ENCODE peak calls at places on chromosome 18, in six cellular contexts. O is body of pancreas, M is A549, N is right lobe of liver, V is GM12891, I is HCT116. W is an unnamed sample.

GRCh38 chr18:24219561-24220317 is 80.9 kb downstream of the CABYR start:
- DNase-seq in M (no peak), O (no peak), N (no peak), I (no peak), V (no peak), W (no peak)

GRCh38 chr18:26536032-26536431 is 12.3 kb downstream of the KCTD1 start:
- DNase-seq in I (no peak), O (no peak), N (no peak), M (no peak), V (no peak), W (no peak)

GRCh38 chr18:66990909-66991308 is 387.0 kb upstream of the CDH19 start:
- DNase-seq in N (no peak), V (no peak), M (no peak), I (no peak), O (no peak), W (no peak)

GRCh38 chr18:77374106-77374505 is 124.5 kb downstream of the GALR1 start:
- DNase-seq in V (no peak), M (no peak), N (no peak), O (no peak), I (no peak), W (no peak)

GRCh38 chr18:31819106-31819924 is 58.6 kb upstream of the SLC25A52 start:
- DNase-seq in I (peak; percentile 39), O (no peak), M (peak; percentile 2), N (no peak), V (no peak), W (no peak)

GRCh38 chr18:30988440-30988839 is 54.1 kb downstream of the DSC3 start:
- DNase-seq in N (no peak), O (no peak), M (no peak), V (no peak), I (no peak), W (no peak)

GRCh38 chr18:58505181-58505580 is 123.7 kb downstream of the ALPK2 start:
- DNase-seq in O (no peak), I (no peak), V (no peak), M (no peak), N (no peak), W (no peak)

GRCh38 chr18:9287037-9287436 is 47.5 kb upstream of the TWSG1 start:
- DNase-seq in M (no peak), N (no peak), O (no peak), I (no peak), V (no peak), W (no peak)

GRCh38 chr18:66317243-66318090 is 286.4 kb downstream of the CDH19 start:
- DNase-seq in O (no peak), M (no peak), I (no peak), V (no peak), N (no peak), W (no peak)

GRCh38 chr18:136433-136832 is 21.9 kb upstream of the USP14 start:
- DNase-seq in O (no peak), M (no peak), N (no peak), V (no peak), I (no peak), W (no peak)

GRCh38 chr18:24659837-24660720 is 199.6 kb downstream of the HRH4 start:
- DNase-seq in I (no peak), O (peak; percentile 14), N (no peak), M (no peak), V (peak; percentile 8), W (peak; percentile 53)

GRCh38 chr18:32072321-32072720 is 19.4 kb upstream of the RNF138 start:
- DNase-seq in N (no peak), M (peak; percentile 28), I (no peak), V (no peak), O (no peak), W (no peak)

GRCh38 chr18:77478619-77479018 is 229.0 kb downstream of the GALR1 start:
- DNase-seq in I (no peak), O (peak; percentile 22), V (no peak), N (no peak), M (no peak), W (peak; percentile 76)

GRCh38 chr18:13471971-13472628 is 253.5 kb downstream of the LDLRAD4 start:
- DNase-seq in N (peak; percentile 44), O (no peak), V (no peak), M (no peak), I (no peak), W (no peak)

GRCh38 chr18:39835303-39836030 is 2119.6 kb upstream of the PIK3C3 start:
- DNase-seq in M (no peak), V (no peak), I (no peak), O (no peak), N (no peak), W (no peak)

GRCh38 chr18:3620146-3621119 is 170.5 kb downstream of the TGIF1 start:
- DNase-seq in O (no peak), N (peak; percentile 36), I (no peak), M (no peak), V (no peak), W (no peak)

GRCh38 chr18:3262234-3263171 is 570 bp downstream of the MYL12B start:
- DNase-seq in N (peak; percentile 62), O (no peak), M (no peak), V (no peak), I (no peak), W (no peak)

GRCh38 chr18:46868171-46868921 is 49.0 kb downstream of the PIAS2 start:
- DNase-seq in N (no peak), V (no peak), O (no peak), I (no peak), M (no peak), W (no peak)

GRCh38 chr18:26071725-26072124 is 18.7 kb downstream of the SS18 start:
- DNase-seq in V (no peak), N (no peak), M (no peak), O (no peak), I (no peak), W (no peak)

GRCh38 chr18:70333757-70334156 is 44.9 kb downstream of the SOCS6 start:
- DNase-seq in N (no peak), M (peak; percentile 18), I (peak; percentile 32), O (no peak), V (no peak), W (no peak)

GRCh38 chr18:8929381-8929780 is 173.1 kb upstream of the NDUFV2 start:
- DNase-seq in V (no peak), O (no peak), M (no peak), N (no peak), I (no peak), W (no peak)

GRCh38 chr18:995641-996040 is 91.0 kb downstream of the ADCYAP1 start:
- DNase-seq in O (no peak), I (no peak), M (no peak), N (no peak), V (no peak), W (no peak)

GRCh38 chr18:8307960-8308359 is 301.3 kb upstream of the RAB12 start:
- DNase-seq in V (no peak), M (no peak), I (no peak), N (no peak), O (no peak), W (no peak)

GRCh38 chr18:11850821-11851155 is 425 bp upstream of the CHMP1B start:
- DNase-seq in O (no peak), V (no peak), N (no peak), M (no peak), I (no peak), W (no peak)

GRCh38 chr18:11849279-11849678 is 1.9 kb upstream of the CHMP1B start:
- DNase-seq in M (no peak), I (no peak), N (no peak), V (no peak), O (no peak), W (no peak)

GRCh38 chr18:11852048-11852341 is 782 bp downstream of the CHMP1B start:
- DNase-seq in N (no peak), M (no peak), V (no peak), O (no peak), I (no peak), W (no peak)

GRCh38 chr18:11851156-11852047 is at the start of gene CHMP1B:
- DNase-seq in M (peak; percentile 46), O (peak; percentile 98), I (peak; percentile 92), V (peak; percentile 86), N (peak; percentile 98), W (peak; percentile 98)

GRCh38 chr18:11849845-11850747 is 1.1 kb upstream of the CHMP1B start:
- DNase-seq in N (peak; percentile 79), I (peak; percentile 68), V (no peak), M (peak; percentile 36), O (peak; percentile 62), W (peak; percentile 82)
- TF ChIP-seq POLR2A in N (peak; percentile 66), I (no peak), V (no peak), M (no peak), O (peak; percentile 60), W (peak; percentile 39)

GRCh38 chr18:5546660-5547059 is 2.9 kb upstream of the EPB41L3 start:
- DNase-seq in N (no peak), I (no peak), O (no peak), M (no peak), V (no peak), W (no peak)
- TF ChIP-seq POLR2A in N (no peak), I (no peak), O (no peak), M (no peak), V (no peak), W (no peak)

GRCh38 chr18:79950440-79951341 is 762 bp downstream of the SLC66A2 start:
- DNase-seq in V (peak; percentile 45), O (peak; percentile 51), I (no peak), N (peak; percentile 59), M (peak; percentile 25), W (no peak)

GRCh38 chr18:79952996-79953559 is 1.6 kb upstream of the SLC66A2 start:
- DNase-seq in M (no peak), V (no peak), N (no peak), O (peak; percentile 12), I (no peak), W (no peak)

GRCh38 chr18:79949571-79950439 is 1.6 kb downstream of the SLC66A2 start:
- DNase-seq in O (peak; percentile 15), I (no peak), V (no peak), M (no peak), N (peak; percentile 60), W (peak; percentile 68)

GRCh38 chr18:79952457-79952995 is 1.1 kb upstream of the SLC66A2 start:
- DNase-seq in N (peak; percentile 52), V (no peak), O (no peak), I (no peak), M (no peak), W (no peak)

GRCh38 chr18:79951545-79952456 is at the start of gene SLC66A2:
- DNase-seq in O (peak; percentile 94), M (peak; percentile 43), I (peak; percentile 50), N (peak; percentile 98), V (peak; percentile 95), W (peak; percentile 96)
- TF ChIP-seq POLR2A in O (peak; percentile 21), M (peak; percentile 54), I (no peak), N (peak; percentile 82), V (no peak), W (peak; percentile 74)

DNA sequence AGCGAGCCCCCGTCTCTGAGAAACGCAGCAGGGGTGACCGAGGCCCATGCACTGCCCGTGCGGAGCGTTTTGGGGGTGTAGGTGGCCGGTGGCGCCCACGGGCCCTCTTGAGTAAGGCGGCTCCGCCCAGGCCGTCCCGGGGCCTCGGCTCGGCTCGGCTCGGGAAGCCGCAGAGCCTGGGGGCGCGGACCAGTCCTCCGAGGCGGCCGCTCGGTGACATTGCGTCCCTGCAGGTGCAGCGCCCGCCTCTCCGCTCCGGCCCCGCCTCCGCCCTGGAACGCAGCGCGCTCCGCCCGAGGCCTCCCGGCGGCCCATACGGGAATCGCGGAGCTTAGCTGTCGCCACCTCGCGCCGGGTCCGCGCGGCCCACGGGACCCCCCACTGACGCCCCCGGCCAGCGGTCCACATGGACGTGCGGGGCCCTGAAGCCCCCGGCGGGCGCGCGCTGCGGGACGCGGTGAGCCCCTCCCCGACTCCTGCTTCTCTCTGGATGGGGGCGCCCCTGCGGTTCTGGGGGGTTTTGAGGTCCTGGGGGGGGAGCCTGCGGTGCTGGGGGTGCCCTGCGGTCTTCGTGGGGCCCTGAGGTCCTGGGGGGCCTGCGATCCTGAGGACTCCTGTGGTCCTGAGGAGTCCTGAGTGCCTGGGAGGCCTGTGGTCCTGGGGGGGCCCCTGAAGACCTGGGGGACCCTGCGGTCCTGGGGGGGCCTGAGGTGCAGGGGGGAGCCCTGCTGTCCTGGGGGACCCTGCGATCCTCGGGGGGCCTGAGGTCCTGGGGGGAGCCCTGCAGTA is at the start of gene HSBP1L1:
- DNase-seq in V (peak; percentile 78), N (peak; percentile 86), M (peak; percentile 57), I (peak; percentile 48), O (peak; percentile 82), W (peak; percentile 83)
- TF ChIP-seq POLR2A in V (peak; percentile 30), N (peak; percentile 56), M (peak; percentile 26), I (no peak), O (peak; percentile 34), W (no peak)